ENCODE peak calls at places on chromosomes 13 and 19, in ten cellular contexts. Z, A, J, B, N, K, W, V, P and T are unnamed samples.
A peak's percentile ranks its signal among the peaks of the same experiment; 100 is the strongest.

GRCh38 chr19:51586103-51586728 is 15.1 kb downstream of the ZNF175 start:
- DNase-seq in Z (peak; percentile 81), A (no peak), J (no peak), B (no peak), N (no peak), K (no peak), W (no peak), V (no peak), P (no peak), T (no peak)

GRCh38 chr19:48644355-48644754 is 1.6 kb downstream of the CA11 start:
- DNase-seq in Z (no peak), A (no peak), J (no peak), B (no peak), N (no peak), K (no peak), W (no peak), V (no peak), P (no peak), T (no peak)

GRCh38 chr19:6765738-6766356 is 1.4 kb downstream of the SH2D3A start:
- DNase-seq in Z (no peak), A (peak; percentile 95), J (no peak), B (peak; percentile 94), N (peak; percentile 95), K (no peak), W (peak; percentile 96), V (no peak), P (peak; percentile 98), T (no peak)

GRCh38 chr13:26560456-26560855 is 3.0 kb downstream of the WASF3 start:
- DNase-seq in Z (no peak), A (no peak), J (no peak), B (no peak), N (no peak), K (no peak), W (no peak), V (no peak), P (no peak), T (no peak)

GRCh38 chr19:51181913-51182419 is 39.9 kb downstream of the SIGLEC7 start:
- DNase-seq in Z (peak; percentile 52), A (no peak), J (no peak), B (no peak), N (no peak), K (peak; percentile 5), W (peak; percentile 93), V (peak; percentile 14), P (peak; percentile 92), T (no peak)

GRCh38 chr19:46426506-46427162 is 2.1 kb downstream of the PNMA8C start:
- DNase-seq in Z (no peak), A (peak; percentile 25), J (peak; percentile 85), B (peak; percentile 54), N (no peak), K (peak; percentile 89), W (peak; percentile 94), V (peak; percentile 88), P (peak; percentile 85), T (peak; percentile 90)

GRCh38 chr13:110331362-110331761 is 24.3 kb downstream of the COL4A2 start:
- DNase-seq in Z (no peak), A (no peak), J (no peak), B (no peak), N (no peak), K (peak; percentile 41), W (no peak), V (peak; percentile 92), P (no peak), T (no peak)

GRCh38 chr13:95784891-95785290 is 108.0 kb downstream of the DNAJC3 start:
- DNase-seq in Z (no peak), A (peak; percentile 51), J (no peak), B (no peak), N (no peak), K (peak; percentile 49), W (no peak), V (peak; percentile 44), P (no peak), T (no peak)

GRCh38 chr13:43529796-43530195 is 257.0 kb downstream of the ENOX1 start:
- DNase-seq in Z (no peak), A (peak; percentile 79), J (no peak), B (no peak), N (no peak), K (no peak), W (no peak), V (no peak), P (no peak), T (no peak)

GRCh38 chr13:49020328-49020727 is 44.6 kb downstream of the FNDC3A start:
- DNase-seq in Z (no peak), A (no peak), J (no peak), B (no peak), N (no peak), K (no peak), W (no peak), V (no peak), P (no peak), T (no peak)

GRCh38 chr19:40220674-40221073 is 2.5 kb upstream of the TTC9B start:
- DNase-seq in Z (no peak), A (no peak), J (no peak), B (no peak), N (no peak), K (no peak), W (no peak), V (no peak), P (no peak), T (no peak)

GRCh38 chr19:37763488-37763887 is 15.9 kb downstream of the ZNF573 start:
- DNase-seq in Z (no peak), A (peak; percentile 86), J (no peak), B (no peak), N (no peak), K (peak; percentile 9), W (no peak), V (peak; percentile 21), P (no peak), T (no peak)

GRCh38 chr19:56554272-56554869 is 12.9 kb upstream of the ZNF470 start:
- DNase-seq in Z (no peak), A (peak; percentile 13), J (no peak), B (no peak), N (no peak), K (no peak), W (no peak), V (peak; percentile 12), P (no peak), T (no peak)

GRCh38 chr19:48415395-48415794 is 21.9 kb downstream of the GRIN2D start:
- DNase-seq in Z (no peak), A (peak; percentile 56), J (peak; percentile 86), B (peak; percentile 95), N (peak; percentile 88), K (peak; percentile 57), W (peak; percentile 99), V (peak; percentile 68), P (peak; percentile 94), T (peak; percentile 65)

GRCh38 chr13:82713681-82714405 is 1168.4 kb downstream of the SLITRK1 start:
- DNase-seq in Z (no peak), A (peak; percentile 2), J (no peak), B (no peak), N (no peak), K (peak; percentile 8), W (no peak), V (peak; percentile 23), P (no peak), T (no peak)

GRCh38 chr19:1265611-1266115 is 3.5 kb upstream of the CIRBP start:
- DNase-seq in Z (peak; percentile 85), A (no peak), J (peak; percentile 91), B (peak; percentile 64), N (no peak), K (peak; percentile 64), W (no peak), V (peak; percentile 35), P (no peak), T (no peak)

GRCh38 chr19:15550847-15551182 is 42.5 kb downstream of the CYP4F22 start:
- DNase-seq in Z (no peak), A (no peak), J (no peak), B (no peak), N (no peak), K (peak; percentile 5), W (peak; percentile 27), V (no peak), P (peak; percentile 54), T (no peak)
- TF ChIP-seq CTCF in Z (no peak), A (peak; percentile 15), J (no peak), B (no peak), N (no peak), K (peak; percentile 23), W (peak; percentile 20), V (peak; percentile 19), P (no peak), T (no peak)

DNA sequence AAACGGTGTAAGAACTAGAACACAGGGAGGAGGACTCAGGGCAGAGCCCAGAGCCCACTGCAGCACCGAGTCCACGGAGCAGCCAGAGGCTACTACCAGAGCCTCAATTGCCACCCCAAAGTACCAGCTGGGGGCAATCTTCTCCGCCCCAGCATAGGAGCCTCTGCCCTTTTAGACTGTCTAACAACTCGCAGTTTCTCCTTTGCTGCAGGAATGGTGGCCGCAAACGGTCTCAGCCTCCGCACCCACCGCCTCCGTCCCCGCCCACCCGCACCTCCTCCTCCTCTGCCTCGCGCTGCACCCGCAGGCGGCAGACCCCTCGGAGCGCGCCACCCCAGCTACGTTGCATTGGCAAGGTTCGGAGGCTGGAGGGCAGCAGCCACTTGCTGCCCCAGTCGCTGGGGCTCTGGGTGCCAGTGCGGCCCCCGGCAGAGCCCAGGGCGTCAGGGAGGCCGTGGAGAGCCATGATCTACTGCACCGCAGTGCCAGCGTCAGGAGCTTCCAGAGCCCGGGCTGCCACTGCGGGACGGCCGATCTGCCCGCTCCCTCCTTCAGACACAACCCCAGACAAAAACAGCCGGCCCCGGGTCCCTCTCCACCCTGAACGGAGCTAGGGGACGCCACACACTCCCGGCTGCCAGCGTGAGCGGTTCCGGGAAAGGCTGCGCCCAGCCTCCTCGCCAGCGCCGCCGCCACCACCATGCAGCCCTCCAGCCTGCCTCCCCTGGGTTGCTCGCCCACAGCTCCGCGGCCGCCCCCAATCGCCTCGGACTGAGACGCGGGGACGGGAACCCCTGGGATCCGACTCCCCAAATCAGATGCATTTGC is 1.8 kb downstream of the FGF14 start:
- DNase-seq in Z (no peak), A (peak; percentile 15), J (peak; percentile 48), B (no peak), N (peak; percentile 46), K (no peak), W (peak; percentile 55), V (no peak), P (peak; percentile 50), T (peak; percentile 18)
- TF ChIP-seq CTCF in Z (no peak), A (peak; percentile 39), J (peak; percentile 4), B (no peak), N (no peak), K (no peak), W (no peak), V (peak; percentile 11), P (peak; percentile 26), T (no peak)

GRCh38 chr19:57615346-57615745 is 1.3 kb downstream of the ZNF134 start:
- DNase-seq in Z (no peak), A (peak; percentile 10), J (no peak), B (no peak), N (no peak), K (no peak), W (no peak), V (peak; percentile 3), P (no peak), T (no peak)

GRCh38 chr19:57611113-57611512 is 2.9 kb upstream of the ZNF134 start:
- DNase-seq in Z (no peak), A (no peak), J (no peak), B (no peak), N (no peak), K (no peak), W (no peak), V (no peak), P (no peak), T (no peak)

GRCh38 chr19:57613941-57614743 is at the start of gene ZNF134:
- DNase-seq in Z (peak; percentile 91), A (peak; percentile 70), J (peak; percentile 96), B (peak; percentile 93), N (peak; percentile 91), K (peak; percentile 92), W (peak; percentile 97), V (peak; percentile 92), P (peak; percentile 94), T (peak; percentile 86)
- TF ChIP-seq CTCF in Z (no peak), A (peak; percentile 29), J (peak; percentile 18), B (no peak), N (no peak), K (peak; percentile 35), W (no peak), V (peak; percentile 52), P (no peak), T (no peak)

GRCh38 chr19:27774337-27774736 is 1438.6 kb downstream of the UQCRFS1 start:
- DNase-seq in Z (peak; percentile 56), A (no peak), J (no peak), B (no peak), N (no peak), K (no peak), W (peak; percentile 67), V (peak; percentile 2), P (peak; percentile 35), T (no peak)
- TF ChIP-seq CTCF in Z (no peak), A (peak; percentile 12), J (no peak), B (no peak), N (no peak), K (peak; percentile 16), W (peak; percentile 39), V (peak; percentile 56), P (peak; percentile 45), T (peak; percentile 55)